ENCODE peak calls at places on chromosome X, in nine cellular contexts. F is activated effector memory CD4-positive, alpha-beta T cell treated with Interleukin-2 at 50 U/mL for 16 hours; N is frontal cortex; U is KG1; W is HAP-1; P is AG08396; C is left ventricle myocardium superior; L is cardiac muscle cell; B is fibroblast of pulmonary artery. T is an unnamed sample.

GRCh38 chrX:72305286-72306084 is at the start of gene CITED1:
- DNase-seq in F (no peak), N (no peak), U (no peak), W (peak; percentile 19), P (no peak), C (peak; percentile 28), L (no peak), B (no peak), T (no peak)

GRCh38 chrX:44431206-44431605 is 87.7 kb upstream of the EFHC2 start:
- DNase-seq in F (no peak), N (no peak), U (no peak), W (no peak), P (peak; percentile 16), C (no peak), L (no peak), B (peak; percentile 14), T (no peak)

GRCh38 chrX:25204182-25204581 is 188.4 kb upstream of the ARX start:
- DNase-seq in F (no peak), N (no peak), U (no peak), W (no peak), P (no peak), C (no peak), L (no peak), B (no peak), T (no peak)

GRCh38 chrX:23819385-23820234 is 36.6 kb downstream of the SAT1 start:
- DNase-seq in F (no peak), N (no peak), U (no peak), W (peak; percentile 64), P (no peak), C (no peak), L (no peak), B (no peak), T (peak; percentile 32)

GRCh38 chrX:1492421-1493012 is 39.8 kb upstream of the ASMTL start:
- DNase-seq in F (no peak), N (no peak), U (no peak), W (no peak), P (no peak), C (no peak), L (no peak), B (no peak), T (no peak)

GRCh38 chrX:149515954-149516602 is 11.0 kb upstream of the IDS start:
- DNase-seq in F (no peak), N (no peak), U (no peak), W (no peak), P (no peak), C (no peak), L (no peak), B (no peak), T (no peak)

GRCh38 chrX:13223868-13224555 is 95.8 kb downstream of the ATXN3L start:
- DNase-seq in F (no peak), N (peak; percentile 4), U (no peak), W (peak; percentile 86), P (peak; percentile 50), C (no peak), L (no peak), B (peak; percentile 96), T (peak; percentile 94)

GRCh38 chrX:152245231-152245630 is 106.9 kb upstream of the MAGEA10 start:
- DNase-seq in F (no peak), N (no peak), U (no peak), W (no peak), P (no peak), C (no peak), L (no peak), B (no peak), T (no peak)

GRCh38 chrX:2387614-2388239 is 113.0 kb downstream of the DHRSX start:
- DNase-seq in F (no peak), N (no peak), U (no peak), W (no peak), P (no peak), C (no peak), L (no peak), B (no peak), T (peak; percentile 46)

GRCh38 chrX:1178580-1179057 is 33.8 kb downstream of the CRLF2 start:
- DNase-seq in F (no peak), N (no peak), U (no peak), W (no peak), P (no peak), C (no peak), L (peak; percentile 23), B (peak; percentile 1), T (peak; percentile 6)

GRCh38 chrX:30706216-30706775 is 53.1 kb downstream of the GK start:
- DNase-seq in F (no peak), N (no peak), U (no peak), W (no peak), P (no peak), C (no peak), L (no peak), B (no peak), T (no peak)

GRCh38 chrX:30141966-30142365 is 73.4 kb upstream of the MAGEB2 start:
- DNase-seq in F (no peak), N (no peak), U (no peak), W (peak; percentile 79), P (peak; percentile 43), C (no peak), L (peak; percentile 81), B (peak; percentile 58), T (peak; percentile 74)

GRCh38 chrX:47748576-47748975 is 88.1 kb upstream of the ZNF81 start:
- DNase-seq in F (no peak), N (no peak), U (no peak), W (no peak), P (no peak), C (no peak), L (no peak), B (peak; percentile 48), T (peak; percentile 61)

GRCh38 chrX:68999351-68999750 is 165.9 kb downstream of the PJA1 start:
- DNase-seq in F (no peak), N (no peak), U (no peak), W (no peak), P (no peak), C (no peak), L (no peak), B (no peak), T (no peak)

GRCh38 chrX:118373538-118373937 is 27.6 kb downstream of the WDR44 start:
- DNase-seq in F (no peak), N (no peak), U (no peak), W (peak; percentile 92), P (no peak), C (no peak), L (peak; percentile 1), B (peak; percentile 23), T (peak; percentile 46)

GRCh38 chrX:129772796-129773431 is 6.8 kb upstream of the SASH3 start:
- DNase-seq in F (no peak), N (no peak), U (peak; percentile 75), W (no peak), P (no peak), C (peak; percentile 63), L (no peak), B (no peak), T (no peak)

GRCh38 chrX:41273638-41274037 is 60.3 kb upstream of the DDX3X start:
- DNase-seq in F (no peak), N (no peak), U (no peak), W (peak; percentile 16), P (peak; percentile 20), C (no peak), L (no peak), B (peak; percentile 24), T (no peak)

GRCh38 chrX:319579-320125 is 1.1 kb upstream of the GTPBP6 start:
- DNase-seq in F (no peak), N (no peak), U (no peak), W (no peak), P (no peak), C (peak; percentile 58), L (no peak), B (no peak), T (no peak)

GRCh38 chrX:13808293-13808692 is 8.6 kb downstream of the GPM6B start:
- DNase-seq in F (no peak), N (no peak), U (no peak), W (no peak), P (no peak), C (no peak), L (no peak), B (no peak), T (no peak)

GRCh38 chrX:1170243-1170642 is 42.2 kb downstream of the CRLF2 start:
- DNase-seq in F (no peak), N (no peak), U (no peak), W (no peak), P (no peak), C (no peak), L (no peak), B (no peak), T (peak; percentile 8)

T was measured in choroid plexus epithelial cell.